ENCODE peak calls at places on chromosomes 13 and 19, in nine cellular contexts. One of them, this sample, is unnamed.

GRCh38 chr19:32642771-32643170 is 32.2 kb downstream of the ANKRD27 start:
- DNase-seq in endothelial cell of umbilical vein: no peak
- DNase-seq in A673: no peak
- DNase-seq in Calu3: no peak
- DNase-seq in suprapubic skin: no peak
- DNase-seq in fibroblast of pulmonary artery: no peak
- DNase-seq in RWPE2: no peak
- DNase-seq in type B pancreatic cell: no peak
- DNase-seq in thoracic aorta: no peak
- DNase-seq in this sample: no peak

GRCh38 chr13:104571161-104571889 is 1505.1 kb upstream of the SLC10A2 start:
- DNase-seq in endothelial cell of umbilical vein: peak
- DNase-seq in A673: peak
- DNase-seq in Calu3: peak
- DNase-seq in suprapubic skin: no peak
- DNase-seq in fibroblast of pulmonary artery: peak
- DNase-seq in RWPE2: no peak
- DNase-seq in type B pancreatic cell: no peak
- DNase-seq in thoracic aorta: peak
- DNase-seq in this sample: peak

GRCh38 chr19:6821639-6822310 is 49.3 kb downstream of the VAV1 start:
- DNase-seq in endothelial cell of umbilical vein: no peak
- DNase-seq in A673: no peak
- DNase-seq in Calu3: no peak
- DNase-seq in suprapubic skin: no peak
- DNase-seq in fibroblast of pulmonary artery: no peak
- DNase-seq in RWPE2: no peak
- DNase-seq in type B pancreatic cell: no peak
- DNase-seq in thoracic aorta: no peak
- DNase-seq in this sample: no peak

GRCh38 chr13:47829684-47830083 is 171.4 kb downstream of the SUCLA2 start:
- DNase-seq in endothelial cell of umbilical vein: no peak
- DNase-seq in A673: no peak
- DNase-seq in Calu3: no peak
- DNase-seq in suprapubic skin: no peak
- DNase-seq in fibroblast of pulmonary artery: peak
- DNase-seq in RWPE2: no peak
- DNase-seq in type B pancreatic cell: no peak
- DNase-seq in thoracic aorta: no peak
- DNase-seq in this sample: no peak

GRCh38 chr19:48090281-48090802 is 20.3 kb downstream of the PLA2G4C start:
- DNase-seq in endothelial cell of umbilical vein: no peak
- DNase-seq in A673: peak
- DNase-seq in Calu3: no peak
- DNase-seq in suprapubic skin: no peak
- DNase-seq in fibroblast of pulmonary artery: no peak
- DNase-seq in RWPE2: no peak
- DNase-seq in type B pancreatic cell: no peak
- DNase-seq in thoracic aorta: no peak
- DNase-seq in this sample: no peak

GRCh38 chr13:43448605-43449004 is 338.2 kb downstream of the ENOX1 start:
- DNase-seq in endothelial cell of umbilical vein: no peak
- DNase-seq in A673: no peak
- DNase-seq in Calu3: no peak
- DNase-seq in suprapubic skin: no peak
- DNase-seq in fibroblast of pulmonary artery: no peak
- DNase-seq in RWPE2: no peak
- DNase-seq in type B pancreatic cell: no peak
- DNase-seq in thoracic aorta: no peak
- DNase-seq in this sample: no peak

GRCh38 chr19:15194938-15195337 is 5.9 kb downstream of the NOTCH3 start:
- DNase-seq in endothelial cell of umbilical vein: no peak
- DNase-seq in A673: no peak
- DNase-seq in Calu3: no peak
- DNase-seq in suprapubic skin: no peak
- DNase-seq in fibroblast of pulmonary artery: peak
- DNase-seq in RWPE2: no peak
- DNase-seq in type B pancreatic cell: no peak
- DNase-seq in thoracic aorta: peak
- DNase-seq in this sample: no peak

GRCh38 chr13:114077121-114077937 is 55.1 kb downstream of the RASA3 start:
- DNase-seq in endothelial cell of umbilical vein: no peak
- DNase-seq in A673: no peak
- DNase-seq in Calu3: no peak
- DNase-seq in suprapubic skin: peak
- DNase-seq in fibroblast of pulmonary artery: no peak
- DNase-seq in RWPE2: peak
- DNase-seq in type B pancreatic cell: no peak
- DNase-seq in thoracic aorta: no peak
- DNase-seq in this sample: no peak

GRCh38 chr13:77919351-77920294 is 992 bp upstream of the EDNRB start:
- DNase-seq in endothelial cell of umbilical vein: peak
- DNase-seq in A673: peak
- DNase-seq in Calu3: no peak
- DNase-seq in suprapubic skin: peak
- DNase-seq in fibroblast of pulmonary artery: peak
- DNase-seq in RWPE2: no peak
- DNase-seq in type B pancreatic cell: no peak
- DNase-seq in thoracic aorta: no peak
- DNase-seq in this sample: no peak

GRCh38 chr19:33468361-33469170 is 53.0 kb downstream of the PEPD start:
- DNase-seq in endothelial cell of umbilical vein: no peak
- DNase-seq in A673: peak
- DNase-seq in Calu3: no peak
- DNase-seq in suprapubic skin: peak
- DNase-seq in fibroblast of pulmonary artery: no peak
- DNase-seq in RWPE2: no peak
- DNase-seq in type B pancreatic cell: no peak
- DNase-seq in thoracic aorta: no peak
- DNase-seq in this sample: no peak

GRCh38 chr19:53865918-53866696 is 1.6 kb upstream of the MYADM start:
- DNase-seq in endothelial cell of umbilical vein: peak
- DNase-seq in A673: peak
- DNase-seq in Calu3: peak
- DNase-seq in suprapubic skin: peak
- DNase-seq in fibroblast of pulmonary artery: peak
- DNase-seq in RWPE2: no peak
- DNase-seq in type B pancreatic cell: peak
- DNase-seq in thoracic aorta: no peak
- DNase-seq in this sample: peak

GRCh38 chr13:98944336-98944735 is 33.5 kb downstream of the DOCK9 start:
- DNase-seq in endothelial cell of umbilical vein: no peak
- DNase-seq in A673: no peak
- DNase-seq in Calu3: no peak
- DNase-seq in suprapubic skin: no peak
- DNase-seq in fibroblast of pulmonary artery: no peak
- DNase-seq in RWPE2: no peak
- DNase-seq in type B pancreatic cell: no peak
- DNase-seq in thoracic aorta: no peak
- DNase-seq in this sample: no peak

GRCh38 chr19:38696733-38697055 is 47.6 kb downstream of the CAPN12 start:
- DNase-seq in endothelial cell of umbilical vein: no peak
- DNase-seq in A673: no peak
- DNase-seq in Calu3: no peak
- DNase-seq in suprapubic skin: no peak
- DNase-seq in fibroblast of pulmonary artery: no peak
- DNase-seq in RWPE2: no peak
- DNase-seq in type B pancreatic cell: no peak
- DNase-seq in thoracic aorta: no peak
- DNase-seq in this sample: no peak

DNA sequence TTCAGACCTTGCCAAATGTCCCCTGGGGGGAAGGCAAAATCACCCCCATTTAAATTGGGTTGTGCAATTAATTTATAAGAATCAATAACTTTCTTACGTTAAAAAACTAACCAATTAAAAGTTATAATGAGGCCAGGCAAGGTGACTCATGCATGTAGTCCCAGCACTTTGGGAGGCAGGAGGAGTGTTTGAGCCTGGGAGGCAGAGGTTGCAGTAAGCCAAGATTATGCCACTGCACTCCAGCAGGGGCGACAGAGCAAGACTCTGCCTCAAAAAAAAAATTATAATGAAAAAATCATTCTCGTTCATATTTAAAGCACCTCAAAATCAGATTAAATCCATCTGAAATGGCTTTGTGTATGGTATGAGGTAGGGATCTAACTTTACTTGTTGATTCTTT is 18.4 kb upstream of the SIGLEC14 start:
- DNase-seq in endothelial cell of umbilical vein: no peak
- DNase-seq in A673: no peak
- DNase-seq in Calu3: peak
- DNase-seq in suprapubic skin: no peak
- DNase-seq in fibroblast of pulmonary artery: no peak
- DNase-seq in RWPE2: no peak
- DNase-seq in type B pancreatic cell: no peak
- DNase-seq in thoracic aorta: no peak
- DNase-seq in this sample: no peak
- TF ChIP-seq CTCF in endothelial cell of umbilical vein: peak
- TF ChIP-seq CTCF in A673: peak
- TF ChIP-seq CTCF in Calu3: peak
- TF ChIP-seq CTCF in suprapubic skin: no peak
- TF ChIP-seq CTCF in fibroblast of pulmonary artery: peak
- TF ChIP-seq CTCF in RWPE2: peak
- TF ChIP-seq CTCF in type B pancreatic cell: peak
- TF ChIP-seq CTCF in thoracic aorta: no peak
- TF ChIP-seq CTCF in this sample: peak

GRCh38 chr13:112014857-112015256 is 52.1 kb upstream of the SOX1 start:
- DNase-seq in endothelial cell of umbilical vein: peak
- DNase-seq in A673: no peak
- DNase-seq in Calu3: no peak
- DNase-seq in suprapubic skin: no peak
- DNase-seq in fibroblast of pulmonary artery: no peak
- DNase-seq in RWPE2: no peak
- DNase-seq in type B pancreatic cell: no peak
- DNase-seq in thoracic aorta: no peak
- DNase-seq in this sample: no peak
- TF ChIP-seq CTCF in endothelial cell of umbilical vein: no peak
- TF ChIP-seq CTCF in A673: no peak
- TF ChIP-seq CTCF in Calu3: no peak
- TF ChIP-seq CTCF in suprapubic skin: no peak
- TF ChIP-seq CTCF in fibroblast of pulmonary artery: no peak
- TF ChIP-seq CTCF in RWPE2: no peak
- TF ChIP-seq CTCF in type B pancreatic cell: no peak
- TF ChIP-seq CTCF in thoracic aorta: no peak
- TF ChIP-seq CTCF in this sample: no peak

DNA sequence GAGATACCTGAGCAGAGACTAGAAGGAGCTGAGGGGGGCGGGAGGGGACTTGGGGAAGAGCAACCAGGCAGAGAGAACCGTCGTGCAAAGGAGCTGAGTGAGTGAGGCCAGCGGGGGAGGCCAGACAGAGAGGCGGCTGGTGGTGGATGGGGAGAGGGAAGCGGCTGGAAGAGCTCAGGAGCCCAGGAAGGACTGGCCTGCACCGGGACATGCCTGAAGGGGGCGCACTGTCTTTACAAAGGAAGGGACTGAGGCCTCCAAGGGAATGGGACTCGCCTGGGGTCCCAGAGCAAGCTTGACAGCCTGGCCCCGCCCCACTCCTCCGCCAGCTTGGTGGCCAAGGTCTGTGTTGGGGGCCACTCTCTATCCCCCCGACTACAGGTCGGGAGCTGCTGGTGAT is 14.9 kb downstream of the ONECUT3 start:
- DNase-seq in endothelial cell of umbilical vein: no peak
- DNase-seq in A673: peak
- DNase-seq in Calu3: no peak
- DNase-seq in suprapubic skin: no peak
- DNase-seq in fibroblast of pulmonary artery: no peak
- DNase-seq in RWPE2: no peak
- DNase-seq in type B pancreatic cell: no peak
- DNase-seq in thoracic aorta: no peak
- DNase-seq in this sample: no peak
- TF ChIP-seq CTCF in endothelial cell of umbilical vein: peak
- TF ChIP-seq CTCF in A673: peak
- TF ChIP-seq CTCF in Calu3: no peak
- TF ChIP-seq CTCF in suprapubic skin: no peak
- TF ChIP-seq CTCF in fibroblast of pulmonary artery: peak
- TF ChIP-seq CTCF in RWPE2: no peak
- TF ChIP-seq CTCF in type B pancreatic cell: peak
- TF ChIP-seq CTCF in thoracic aorta: no peak
- TF ChIP-seq CTCF in this sample: no peak

GRCh38 chr19:45960595-45961235 is 12.9 kb downstream of the NOVA2 start:
- DNase-seq in endothelial cell of umbilical vein: no peak
- DNase-seq in A673: no peak
- DNase-seq in Calu3: peak
- DNase-seq in suprapubic skin: no peak
- DNase-seq in fibroblast of pulmonary artery: no peak
- DNase-seq in RWPE2: no peak
- DNase-seq in type B pancreatic cell: no peak
- DNase-seq in thoracic aorta: no peak
- DNase-seq in this sample: no peak
- TF ChIP-seq CTCF in endothelial cell of umbilical vein: no peak
- TF ChIP-seq CTCF in A673: no peak
- TF ChIP-seq CTCF in Calu3: no peak
- TF ChIP-seq CTCF in suprapubic skin: no peak
- TF ChIP-seq CTCF in fibroblast of pulmonary artery: no peak
- TF ChIP-seq CTCF in RWPE2: no peak
- TF ChIP-seq CTCF in type B pancreatic cell: no peak
- TF ChIP-seq CTCF in thoracic aorta: no peak
- TF ChIP-seq CTCF in this sample: no peak

GRCh38 chr19:5559804-5560133 is 8.0 kb downstream of the TINCR start:
- DNase-seq in endothelial cell of umbilical vein: no peak
- DNase-seq in A673: no peak
- DNase-seq in Calu3: no peak
- DNase-seq in suprapubic skin: no peak
- DNase-seq in fibroblast of pulmonary artery: no peak
- DNase-seq in RWPE2: no peak
- DNase-seq in type B pancreatic cell: no peak
- DNase-seq in thoracic aorta: no peak
- DNase-seq in this sample: no peak

GRCh38 chr19:5563008-5563431 is 4.7 kb downstream of the TINCR start:
- DNase-seq in endothelial cell of umbilical vein: no peak
- DNase-seq in A673: no peak
- DNase-seq in Calu3: no peak
- DNase-seq in suprapubic skin: no peak
- DNase-seq in fibroblast of pulmonary artery: no peak
- DNase-seq in RWPE2: no peak
- DNase-seq in type B pancreatic cell: no peak
- DNase-seq in thoracic aorta: no peak
- DNase-seq in this sample: no peak

GRCh38 chr19:5562280-5562679 is 5.5 kb downstream of the TINCR start:
- DNase-seq in endothelial cell of umbilical vein: no peak
- DNase-seq in A673: no peak
- DNase-seq in Calu3: no peak
- DNase-seq in suprapubic skin: no peak
- DNase-seq in fibroblast of pulmonary artery: no peak
- DNase-seq in RWPE2: no peak
- DNase-seq in type B pancreatic cell: no peak
- DNase-seq in thoracic aorta: no peak
- DNase-seq in this sample: no peak

GRCh38 chr19:5560156-5560555 is 7.6 kb downstream of the TINCR start:
- DNase-seq in endothelial cell of umbilical vein: no peak
- DNase-seq in A673: no peak
- DNase-seq in Calu3: no peak
- DNase-seq in suprapubic skin: no peak
- DNase-seq in fibroblast of pulmonary artery: no peak
- DNase-seq in RWPE2: no peak
- DNase-seq in type B pancreatic cell: no peak
- DNase-seq in thoracic aorta: no peak
- DNase-seq in this sample: no peak

DNA sequence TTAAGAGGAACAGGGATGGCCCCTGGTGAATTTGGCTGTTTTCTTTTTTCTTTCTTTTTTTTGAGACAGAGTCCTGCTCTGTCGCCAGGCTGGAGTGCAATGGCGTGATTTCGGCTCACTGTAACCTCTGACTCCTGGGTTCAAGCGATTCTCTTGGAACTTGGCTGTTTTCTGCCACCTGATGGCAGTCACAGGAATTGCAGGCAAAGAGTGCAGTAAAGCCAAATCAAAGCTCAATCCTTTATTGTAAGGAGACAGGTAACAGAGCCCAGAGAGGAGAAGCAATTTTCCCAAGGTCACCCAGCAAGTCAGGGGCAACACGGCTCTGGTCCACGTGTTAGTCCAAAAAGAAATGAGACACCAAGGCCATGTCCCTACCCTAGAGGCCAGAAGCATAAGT is 6.2 kb downstream of the TINCR start:
- DNase-seq in endothelial cell of umbilical vein: no peak
- DNase-seq in A673: no peak
- DNase-seq in Calu3: no peak
- DNase-seq in suprapubic skin: no peak
- DNase-seq in fibroblast of pulmonary artery: no peak
- DNase-seq in RWPE2: no peak
- DNase-seq in type B pancreatic cell: no peak
- DNase-seq in thoracic aorta: no peak
- DNase-seq in this sample: no peak
- TF ChIP-seq CTCF in endothelial cell of umbilical vein: peak
- TF ChIP-seq CTCF in A673: peak
- TF ChIP-seq CTCF in Calu3: peak
- TF ChIP-seq CTCF in suprapubic skin: peak
- TF ChIP-seq CTCF in fibroblast of pulmonary artery: peak
- TF ChIP-seq CTCF in RWPE2: peak
- TF ChIP-seq CTCF in type B pancreatic cell: peak
- TF ChIP-seq CTCF in thoracic aorta: no peak
- TF ChIP-seq CTCF in this sample: no peak

This sample was measured in RWPE1.